ENCODE peak calls at places on chromosomes 11 and 22, in eight cellular contexts. Z is colonic mucosa; L is aorta; C is RWPE1; H is lower lobe of right lung; O is CD8-positive, alpha-beta memory T cell; S is body of pancreas; M is adrenal gland. U is an unnamed sample.

GRCh38 chr11:1395773-1396374 is 6.1 kb downstream of the BRSK2 start:
- DNase-seq in M (no peak), Z (no peak), O (no peak), L (peak), C (no peak), S (no peak), H (no peak), U (no peak)

GRCh38 chr22:41479671-41480396 is 10.9 kb downstream of the ACO2 start:
- DNase-seq in L (peak), C (no peak), M (no peak), S (no peak), Z (no peak), O (no peak), H (no peak), U (no peak)

GRCh38 chr11:78946945-78947914 is 372.6 kb upstream of the NARS2 start:
- DNase-seq in S (no peak), L (no peak), O (no peak), C (no peak), H (no peak), Z (no peak), M (no peak), U (no peak)

GRCh38 chr22:23376256-23376655 is 195.9 kb downstream of the BCR start:
- DNase-seq in O (no peak), M (no peak), Z (peak), S (no peak), L (no peak), C (no peak), H (no peak), U (peak)

GRCh38 chr11:27395556-27396258 is 32.7 kb upstream of the CCDC34 start:
- DNase-seq in H (no peak), S (peak), M (no peak), L (no peak), Z (peak), C (no peak), O (no peak), U (no peak)

GRCh38 chr11:119742263-119742861 is 13.4 kb upstream of the NECTIN1 start:
- DNase-seq in C (no peak), L (peak), H (no peak), M (no peak), Z (peak), S (no peak), O (peak), U (no peak)

GRCh38 chr11:14969922-14970323 is 2.2 kb downstream of the CALCA start:
- DNase-seq in M (peak), L (peak), Z (peak), H (no peak), S (peak), O (no peak), C (no peak), U (peak)

GRCh38 chr11:79040348-79040747 is 400.5 kb downstream of the TENM4 start:
- DNase-seq in H (no peak), S (no peak), M (no peak), L (no peak), Z (no peak), O (no peak), C (no peak), U (no peak)

GRCh38 chr22:49807780-49808708 is 19.6 kb downstream of the BRD1 start:
- DNase-seq in H (peak), C (no peak), S (no peak), M (no peak), L (no peak), O (no peak), Z (no peak), U (no peak)

GRCh38 chr11:8071616-8072581 is 9.1 kb upstream of the TUB start:
- DNase-seq in O (no peak), Z (no peak), S (no peak), H (no peak), C (no peak), L (peak), M (no peak), U (no peak)

GRCh38 chr11:83540112-83540675 is 254.0 kb upstream of the CCDC90B start:
- DNase-seq in L (no peak), O (no peak), S (no peak), C (no peak), Z (no peak), H (no peak), M (no peak), U (no peak)

GRCh38 chr11:803770-804598 is 1.0 kb downstream of the PIDD1 start:
- DNase-seq in O (no peak), C (peak), S (no peak), M (no peak), H (no peak), Z (no peak), L (no peak), U (peak)

GRCh38 chr11:36509694-36510566 is at the start of gene TRAF6:
- DNase-seq in Z (peak), C (peak), M (peak), S (peak), H (peak), L (peak), O (peak), U (peak)

GRCh38 chr22:40898850-40899357 is 37.0 kb upstream of the DNAJB7 start:
- DNase-seq in O (no peak), S (no peak), M (no peak), L (no peak), H (no peak), C (peak), Z (no peak), U (no peak)

GRCh38 chr11:12909866-12910265 is 99.2 kb upstream of the RASSF10 start:
- DNase-seq in C (no peak), L (no peak), O (no peak), H (no peak), Z (no peak), M (no peak), S (no peak), U (no peak)

GRCh38 chr22:50173221-50173982 is 2.9 kb downstream of the PANX2 start:
- DNase-seq in S (no peak), O (no peak), C (no peak), Z (no peak), L (peak), M (no peak), H (peak), U (no peak)

GRCh38 chr11:35141538-35141937 is 2.6 kb downstream of the CD44 start:
- DNase-seq in L (peak), O (no peak), Z (peak), H (peak), M (peak), C (no peak), S (peak), U (no peak)

GRCh38 chr11:23112987-23113886 is 253.0 kb upstream of the CCDC179 start:
- DNase-seq in S (peak), Z (peak), H (no peak), C (peak), M (peak), O (no peak), L (no peak), U (peak)

DNA sequence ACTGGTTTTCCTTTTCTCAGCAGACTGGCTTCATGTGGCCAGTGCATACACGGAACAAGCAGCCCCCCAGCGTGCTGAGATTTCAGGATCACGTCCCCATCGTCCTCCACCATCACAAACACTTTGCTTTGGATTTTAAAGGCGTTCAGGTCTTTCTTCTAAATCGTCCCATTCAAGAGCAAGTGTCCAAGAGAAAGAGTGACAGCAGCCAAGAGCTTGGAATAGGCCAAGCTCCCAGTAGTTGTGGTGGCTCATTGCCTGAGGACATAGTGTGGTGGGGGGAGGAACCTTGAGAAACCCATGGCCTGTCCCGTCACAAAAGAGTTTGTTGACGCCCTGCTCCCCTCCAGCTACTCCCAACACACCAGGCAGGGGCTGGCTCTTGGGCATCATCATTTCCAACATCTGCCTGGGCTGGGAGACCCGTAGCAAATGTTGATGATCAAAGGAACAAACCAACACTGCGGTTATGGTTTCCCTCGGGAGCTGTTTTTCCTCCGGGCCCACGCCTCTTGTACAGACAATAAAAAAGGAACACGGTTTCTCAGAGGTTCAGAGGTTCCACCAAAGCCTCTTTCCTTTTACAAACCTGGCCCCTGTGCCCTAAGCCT is 20.8 kb downstream of the FADS3 start:
- DNase-seq in H (no peak), L (no peak), S (no peak), M (no peak), Z (no peak), C (no peak), O (no peak), U (no peak)
- H3K27ac ChIP-seq in H (no peak), L (peak), S (no peak), M (peak), Z (no peak), C (peak), O (peak), U (no peak)

GRCh38 chr22:33563568-33563967 is 356.7 kb downstream of the LARGE1 start:
- DNase-seq in S (no peak), Z (no peak), H (no peak), M (no peak), O (no peak), C (no peak), L (no peak), U (no peak)
- H3K27ac ChIP-seq in S (no peak), Z (peak), H (no peak), M (peak), O (no peak), C (no peak), L (no peak), U (no peak)

DNA sequence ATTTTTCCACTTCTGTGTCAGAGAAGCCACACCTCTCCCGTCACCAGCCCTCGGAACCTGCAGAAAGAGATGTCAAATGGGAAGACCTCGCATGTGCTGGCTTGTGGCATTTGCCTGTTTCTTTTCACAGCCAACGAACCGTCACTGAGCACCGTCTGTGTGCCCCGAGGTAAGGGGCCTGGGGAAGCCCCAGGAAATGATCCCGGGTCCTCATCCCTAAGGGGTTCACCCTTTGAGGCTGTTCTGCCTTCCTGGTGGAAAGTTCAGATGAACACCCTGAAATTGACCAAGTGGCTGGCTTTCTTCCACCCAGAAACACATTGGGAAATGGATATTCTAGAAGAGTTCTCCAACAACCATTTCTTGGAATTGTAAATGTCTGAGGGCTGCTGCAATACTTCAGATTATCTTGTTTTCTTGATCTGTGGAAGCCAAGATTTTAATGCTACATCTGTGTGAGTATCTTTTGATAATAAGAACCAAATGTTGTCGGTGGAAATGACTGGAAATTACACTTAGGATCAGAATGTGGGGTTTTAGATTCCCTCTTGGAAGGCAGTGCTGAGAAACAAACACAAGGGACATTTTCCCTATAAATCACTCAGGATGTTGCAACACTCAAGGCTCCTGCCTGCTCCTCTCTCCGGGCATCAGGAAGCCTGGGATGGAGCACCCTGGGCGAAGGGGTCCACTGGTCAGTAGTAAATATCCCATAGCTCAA is 37.6 kb downstream of the RIBC2 start:
- DNase-seq in H (no peak), O (no peak), S (no peak), C (no peak), M (no peak), L (no peak), Z (no peak), U (no peak)
- H3K27ac ChIP-seq in H (peak), O (no peak), S (no peak), C (peak), M (peak), L (peak), Z (no peak), U (no peak)

GRCh38 chr11:42112896-42113295 is 653.4 kb upstream of the LRRC4C start:
- DNase-seq in O (no peak), H (no peak), Z (no peak), L (no peak), C (no peak), M (no peak), S (no peak), U (no peak)
- H3K27ac ChIP-seq in O (no peak), H (no peak), Z (no peak), L (no peak), C (no peak), M (no peak), S (no peak), U (no peak)